ENCODE peak calls at places on chromosomes 16 and 17, in six cellular contexts. E, S, G, B, Q and X are unnamed samples. For H3K27me3, the result is how much of the 10 kb centered on the place peaks cover.

GRCh38 chr17:67841992-67842391 is 16.7 kb downstream of the BPTF start:
- DNase-seq in B (no peak), E (no peak), Q (no peak), G (no peak), S (no peak), X (no peak)

GRCh38 chr17:50346313-50347086 is 574 bp downstream of the XYLT2 start:
- DNase-seq in E (peak), B (peak), G (no peak), S (peak), Q (no peak), X (no peak)

GRCh38 chr17:58415371-58416055 is 1.8 kb downstream of the RNF43 start:
- DNase-seq in E (no peak), S (no peak), Q (no peak), B (peak), G (peak), X (no peak)

GRCh38 chr17:57268176-57268575 is 11.9 kb downstream of the MSI2 start:
- DNase-seq in B (no peak), Q (no peak), E (no peak), S (no peak), G (no peak), X (no peak)

GRCh38 chr16:83615131-83615530 is 192.6 kb upstream of the HSBP1 start:
- DNase-seq in G (no peak), S (no peak), E (no peak), Q (peak), B (no peak), X (peak)

GRCh38 chr16:7839568-7839967 is 506.9 kb downstream of the RBFOX1 start:
- DNase-seq in B (no peak), E (no peak), S (no peak), G (no peak), Q (no peak), X (no peak)

GRCh38 chr17:47235923-47236322 is 17.7 kb upstream of the ITGB3 start:
- DNase-seq in G (no peak), E (no peak), Q (no peak), S (no peak), B (no peak), X (no peak)

GRCh38 chr17:7436556-7437368 is 1.5 kb downstream of the TMEM102 start:
- DNase-seq in B (peak), G (peak), E (peak), S (peak), Q (peak), X (peak)

GRCh38 chr16:2070576-2071453 is 23.0 kb downstream of the TSC2 start:
- DNase-seq in B (no peak), S (no peak), Q (no peak), E (no peak), G (no peak), X (no peak)

GRCh38 chr16:54931757-54932660 is 1.3 kb downstream of the IRX5 start:
- DNase-seq in Q (no peak), E (no peak), S (no peak), G (no peak), B (peak), X (peak)

GRCh38 chr16:87062569-87063442 is 254.4 kb downstream of the C16orf95 start:
- DNase-seq in G (peak), Q (peak), B (peak), S (peak), E (peak), X (peak)

GRCh38 chr16:3655791-3656490 is 1.4 kb downstream of the DNASE1 start:
- DNase-seq in E (no peak), G (no peak), S (no peak), B (no peak), Q (no peak), X (no peak)

GRCh38 chr17:67293251-67294203 is 48.5 kb upstream of the HELZ start:
- DNase-seq in E (peak), G (peak), B (no peak), Q (no peak), S (peak), X (peak)

DNA sequence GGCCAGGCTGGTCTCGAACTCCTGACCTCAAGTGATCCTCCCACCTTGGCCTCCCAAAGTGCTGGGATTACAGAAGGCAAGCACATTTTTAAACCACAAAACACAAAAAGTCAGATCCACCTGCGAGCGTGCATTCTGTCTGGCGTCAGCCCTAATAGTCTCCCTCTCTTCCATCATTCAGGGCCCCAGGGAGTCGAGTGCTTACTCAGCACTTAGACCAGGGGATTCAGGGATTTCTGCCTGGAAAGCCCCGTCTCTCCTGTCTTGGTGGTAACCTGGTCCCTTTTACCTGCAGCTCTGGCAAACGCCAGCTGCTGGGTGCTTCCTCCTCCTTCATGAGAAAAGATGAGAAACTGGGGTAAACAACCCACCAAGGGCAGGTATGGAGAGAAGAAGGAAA is 443.1 kb downstream of the SOX9 start:
- DNase-seq in E (no peak), G (no peak), B (no peak), S (no peak), Q (no peak), X (no peak)
- H3K27me3 ChIP-seq in E (under half), G (under half), B (under half), S (under half), Q (under half), X (under half)

DNA sequence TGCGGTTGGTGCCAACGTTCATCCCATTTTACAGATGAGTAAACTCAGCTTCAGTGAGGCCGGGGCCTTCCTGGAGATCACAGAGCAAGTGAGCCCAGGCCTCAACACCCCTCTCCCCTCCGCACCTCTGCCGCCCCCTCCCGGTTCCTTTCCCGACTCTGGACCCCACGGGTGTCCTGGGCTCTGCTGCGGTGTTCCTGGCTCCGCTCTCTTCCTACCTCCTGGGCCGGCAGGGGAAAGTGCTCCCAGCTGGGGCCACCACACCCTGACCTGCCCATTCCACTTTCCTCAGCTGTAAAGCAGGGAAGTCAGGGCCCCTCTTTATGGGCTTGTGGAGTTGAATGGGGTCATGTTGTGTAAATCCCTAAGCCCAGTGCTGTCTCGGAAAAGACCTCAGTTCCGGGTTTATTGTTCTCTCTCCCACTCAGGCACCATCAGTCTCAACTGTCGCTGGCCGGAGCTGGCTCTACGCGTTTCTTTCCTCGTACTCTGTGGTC is 21.9 kb upstream of the ACSF3 start:
- DNase-seq in G (no peak), Q (no peak), E (no peak), S (no peak), B (no peak), X (no peak)
- TF ChIP-seq EZH2 in G (peak), Q (no peak), E (no peak), S (no peak), B (no peak), X (no peak)

GRCh38 chr17:60386475-60387058 is 5.4 kb downstream of the USP32 start:
- DNase-seq in Q (no peak), G (no peak), B (no peak), E (no peak), S (no peak), X (no peak)

GRCh38 chr17:60387666-60388065 is 4.3 kb downstream of the USP32 start:
- DNase-seq in Q (no peak), G (no peak), B (no peak), E (no peak), S (no peak), X (no peak)

GRCh38 chr17:60390223-60390622 is 1.7 kb downstream of the USP32 start:
- DNase-seq in G (no peak), Q (peak), S (no peak), E (no peak), B (peak), X (peak)

GRCh38 chr17:60390881-60391418 is 983 bp downstream of the USP32 start:
- DNase-seq in G (peak), S (peak), E (no peak), Q (peak), B (peak), X (peak)

GRCh38 chr17:60388742-60389141 is 3.2 kb downstream of the USP32 start:
- DNase-seq in S (no peak), E (no peak), Q (no peak), B (no peak), G (no peak), X (no peak)
- H3K4me3 ChIP-seq in S (no peak), E (no peak), Q (no peak), B (no peak), G (no peak), X (peak)

DNA sequence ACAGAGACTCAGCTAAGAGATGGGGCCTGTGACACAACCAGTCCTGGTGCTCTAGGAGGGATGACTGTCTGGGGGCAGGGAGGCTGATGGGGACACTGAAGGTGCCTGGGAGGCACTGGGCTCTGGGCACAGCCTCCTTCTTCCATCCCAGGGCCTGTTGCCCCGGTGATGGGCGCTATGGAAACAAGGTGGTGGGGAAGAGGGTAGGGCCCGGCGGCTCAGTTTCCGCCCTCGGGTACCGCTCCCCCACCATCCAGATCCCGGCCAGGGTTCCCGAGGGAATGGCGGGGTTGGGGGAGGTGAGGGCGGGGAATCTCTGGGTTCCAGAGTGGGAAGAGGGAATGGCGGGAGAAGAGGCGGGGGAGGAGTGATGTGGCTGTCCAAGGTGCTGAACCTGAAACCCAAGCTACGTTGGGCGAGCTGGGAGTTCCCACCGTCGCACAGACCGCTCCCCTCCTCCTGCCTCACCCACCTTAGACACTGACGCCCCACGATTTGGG is 981 bp downstream of the KCNH4 start:
- DNase-seq in S (no peak), Q (no peak), E (no peak), B (peak), G (peak), X (peak)
- H3K27me3 ChIP-seq in S (under half), Q (under half), E (under half), B (under half), G (under half), X (under half)

GRCh38 chr17:48610282-48611211 is at the start of gene HOXB7:
- DNase-seq in S (peak), E (peak), Q (no peak), B (no peak), G (no peak), X (peak)

GRCh38 chr17:48606892-48607241 is 2.1 kb upstream of the HOXB6 start:
- DNase-seq in B (no peak), Q (no peak), S (no peak), G (no peak), E (no peak), X (no peak)

GRCh38 chr17:48608921-48609505 is 1.8 kb downstream of the HOXB7 start:
- DNase-seq in G (no peak), Q (no peak), S (no peak), E (peak), B (no peak), X (no peak)

GRCh38 chr17:48609754-48610281 is 999 bp downstream of the HOXB7 start:
- DNase-seq in Q (no peak), E (no peak), S (no peak), G (no peak), B (no peak), X (no peak)

DNA sequence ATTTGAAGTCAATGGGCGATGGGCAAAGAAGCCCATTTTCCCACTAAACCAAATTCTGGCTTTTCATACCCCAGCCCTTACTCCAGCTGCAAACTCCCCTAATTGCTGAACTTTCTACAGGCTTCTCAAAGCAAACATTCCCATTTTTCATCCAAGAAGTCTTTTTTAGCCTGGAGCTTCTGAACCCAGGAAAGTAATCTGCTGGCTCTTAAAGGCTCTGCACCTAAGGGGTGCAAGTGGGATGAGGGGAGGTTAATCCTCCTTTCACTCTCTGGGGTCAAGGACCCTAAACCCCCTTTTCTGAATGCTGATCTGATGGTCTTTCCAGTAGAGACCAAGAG is 2.4 kb downstream of the HOXB7 start:
- DNase-seq in B (no peak), S (no peak), E (no peak), G (no peak), Q (no peak), X (no peak)
- TF ChIP-seq EZH2 in B (no peak), S (no peak), E (no peak), G (no peak), Q (no peak), X (no peak)

GRCh38 chr17:2709173-2709661 is 2.3 kb downstream of the CLUH start:
- DNase-seq in G (no peak), S (peak), B (peak), E (no peak), Q (no peak), X (no peak)

GRCh38 chr17:2706911-2707510 is 4.6 kb downstream of the CLUH start:
- DNase-seq in S (no peak), B (no peak), G (no peak), Q (no peak), E (no peak), X (no peak)

GRCh38 chr17:2707721-2708584 is 3.6 kb downstream of the CLUH start:
- DNase-seq in G (peak), B (no peak), S (no peak), Q (no peak), E (no peak), X (no peak)

GRCh38 chr17:2710075-2710803 is 1.3 kb downstream of the CLUH start:
- DNase-seq in E (no peak), S (no peak), Q (no peak), B (no peak), G (no peak), X (no peak)

DNA sequence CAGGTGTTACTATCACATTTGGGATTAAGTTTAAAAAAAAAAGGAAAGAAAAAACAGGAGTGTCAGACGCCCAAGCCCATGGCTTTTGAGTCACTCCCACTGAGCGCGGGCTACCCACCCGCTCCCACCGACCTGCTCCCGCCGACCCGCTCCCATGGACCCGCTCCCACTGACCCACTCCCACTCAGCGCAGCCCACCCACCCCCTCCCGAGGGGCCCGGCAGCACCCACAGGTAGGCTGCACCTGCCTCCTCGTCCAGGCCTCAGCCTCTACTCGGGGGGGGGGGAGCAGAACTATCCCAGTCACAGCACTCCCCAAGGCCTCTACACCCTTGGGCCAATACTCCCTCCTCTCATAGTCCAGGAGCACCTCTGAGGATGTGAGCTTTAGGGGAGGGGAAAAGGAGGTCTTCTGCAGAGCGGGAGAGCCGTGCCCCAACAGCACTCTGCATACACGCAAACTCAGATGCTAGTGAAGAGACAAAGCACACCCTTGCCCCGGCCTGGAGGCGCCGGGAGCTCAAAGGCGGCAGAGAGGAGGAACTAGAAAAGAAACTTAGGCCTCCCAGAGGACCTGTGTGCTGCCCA is 2.9 kb downstream of the CLUH start:
- DNase-seq in G (no peak), Q (no peak), S (no peak), E (no peak), B (no peak), X (no peak)
- H3K4me3 ChIP-seq in G (peak), Q (no peak), S (peak), E (no peak), B (peak), X (no peak)

DNA sequence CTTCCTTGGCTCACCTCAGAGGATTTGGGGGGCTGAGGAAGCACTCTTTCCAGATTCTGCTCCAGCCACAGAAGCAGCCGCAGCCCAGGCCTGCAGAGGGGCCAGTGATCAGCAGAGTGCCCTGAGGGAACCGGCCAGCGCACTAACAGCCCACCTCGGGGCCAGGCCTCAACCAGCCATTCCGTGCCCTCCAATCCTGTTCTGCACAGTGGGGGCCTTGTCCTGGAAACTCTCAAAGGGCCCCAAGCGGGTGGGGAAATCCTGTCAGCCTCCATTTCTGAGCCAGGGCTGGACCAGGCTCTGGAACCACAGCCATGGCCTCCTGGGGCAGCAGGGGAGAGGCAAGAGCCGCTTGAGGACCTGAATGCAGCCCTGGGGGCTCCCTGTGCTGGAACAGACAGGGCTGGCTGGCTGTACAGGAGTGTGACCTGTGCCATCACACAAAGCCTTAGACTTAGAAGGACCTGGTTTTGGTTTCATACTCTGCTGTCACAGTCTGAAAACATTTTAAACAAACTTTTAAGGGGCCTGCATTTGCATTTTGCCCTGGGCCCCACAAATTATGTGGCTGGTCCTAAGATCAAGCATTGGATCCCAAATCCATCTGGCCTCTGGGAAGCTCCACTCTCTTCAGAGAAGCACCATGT is 10.0 kb downstream of the CNGB1 start:
- DNase-seq in S (no peak), B (no peak), E (no peak), G (no peak), Q (no peak), X (no peak)
- H3K27me3 ChIP-seq in S (under half), B (under half), E (under half), G (half or more), Q (under half), X (under half)

GRCh38 chr16:57009641-57010170 is 20.3 kb downstream of the NLRC5 start:
- DNase-seq in E (no peak), G (no peak), Q (no peak), B (no peak), S (no peak), X (no peak)
- TF ChIP-seq EZH2 in E (no peak), G (no peak), Q (no peak), B (no peak), S (no peak), X (no peak)

GRCh38 chr17:64020068-64020766 is at the start of gene ICAM2:
- DNase-seq in G (no peak), B (no peak), Q (no peak), E (peak), S (no peak), X (no peak)
- H3K4me3 ChIP-seq in G (peak), B (no peak), Q (no peak), E (peak), S (no peak), X (peak)